ENCODE peak calls at places on chromosomes 7 and 10, in four cellular contexts. One of them, this sample, is unnamed.

GRCh38 chr7:27771111-27771510 is 31.1 kb downstream of the TAX1BP1 start:
- DNase-seq in body of pancreas: no peak
- DNase-seq in psoas muscle: no peak
- DNase-seq in coronary artery: no peak
- DNase-seq in this sample: no peak

GRCh38 chr10:90857635-90858488 is at the start of gene HTR7:
- DNase-seq in coronary artery: no peak
- DNase-seq in psoas muscle: peak
- DNase-seq in body of pancreas: peak
- DNase-seq in this sample: no peak

GRCh38 chr7:79434098-79434497 is 19.4 kb downstream of the MAGI2 start:
- DNase-seq in psoas muscle: no peak
- DNase-seq in coronary artery: no peak
- DNase-seq in body of pancreas: no peak
- DNase-seq in this sample: peak

GRCh38 chr10:44929356-44930113 is 18.4 kb downstream of the TMEM72 start:
- DNase-seq in body of pancreas: no peak
- DNase-seq in psoas muscle: no peak
- DNase-seq in coronary artery: peak
- DNase-seq in this sample: no peak

GRCh38 chr7:44755698-44756627 is 7.3 kb downstream of the ZMIZ2 start:
- DNase-seq in coronary artery: peak
- DNase-seq in psoas muscle: peak
- DNase-seq in body of pancreas: no peak
- DNase-seq in this sample: no peak

GRCh38 chr7:154917214-154918160 is 85.4 kb downstream of the PAXIP1 start:
- DNase-seq in coronary artery: no peak
- DNase-seq in body of pancreas: no peak
- DNase-seq in psoas muscle: no peak
- DNase-seq in this sample: no peak

GRCh38 chr10:68813554-68813953 is 13.8 kb upstream of the STOX1 start:
- DNase-seq in body of pancreas: no peak
- DNase-seq in psoas muscle: no peak
- DNase-seq in coronary artery: no peak
- DNase-seq in this sample: no peak

GRCh38 chr7:95931460-95932232 is 159.3 kb downstream of the DYNC1I1 start:
- DNase-seq in body of pancreas: no peak
- DNase-seq in psoas muscle: no peak
- DNase-seq in coronary artery: no peak
- DNase-seq in this sample: no peak

GRCh38 chr10:29023678-29024077 is 265.2 kb upstream of the LYZL1 start:
- DNase-seq in body of pancreas: no peak
- DNase-seq in coronary artery: no peak
- DNase-seq in psoas muscle: no peak
- DNase-seq in this sample: no peak

GRCh38 chr7:2451171-2452073 is 24.8 kb downstream of the GRIFIN start:
- DNase-seq in psoas muscle: peak
- DNase-seq in coronary artery: no peak
- DNase-seq in body of pancreas: peak
- DNase-seq in this sample: no peak

GRCh38 chr7:66921918-66922486 is 977 bp downstream of the TMEM248 start:
- DNase-seq in body of pancreas: peak
- DNase-seq in psoas muscle: no peak
- DNase-seq in coronary artery: no peak
- DNase-seq in this sample: no peak

GRCh38 chr10:44253769-44254462 is 131.0 kb downstream of the CXCL12 start:
- DNase-seq in coronary artery: no peak
- DNase-seq in psoas muscle: peak
- DNase-seq in body of pancreas: peak
- DNase-seq in this sample: peak

GRCh38 chr10:86688398-86688921 is 20.1 kb downstream of the LDB3 start:
- DNase-seq in psoas muscle: peak
- DNase-seq in body of pancreas: peak
- DNase-seq in coronary artery: no peak
- DNase-seq in this sample: peak

GRCh38 chr7:116354546-116355422 is 144.4 kb downstream of the TES start:
- DNase-seq in psoas muscle: peak
- DNase-seq in body of pancreas: peak
- DNase-seq in coronary artery: peak
- DNase-seq in this sample: peak

GRCh38 chr7:138999414-138999813 is 18.2 kb upstream of the KIAA1549 start:
- DNase-seq in psoas muscle: no peak
- DNase-seq in coronary artery: no peak
- DNase-seq in body of pancreas: no peak
- DNase-seq in this sample: no peak

GRCh38 chr7:29620531-29620930 is 56.9 kb downstream of the PRR15 start:
- DNase-seq in psoas muscle: no peak
- DNase-seq in coronary artery: no peak
- DNase-seq in body of pancreas: no peak
- DNase-seq in this sample: no peak

GRCh38 chr10:74681917-74682627 is 144.3 kb upstream of the KAT6B start:
- DNase-seq in coronary artery: no peak
- DNase-seq in psoas muscle: no peak
- DNase-seq in body of pancreas: no peak
- DNase-seq in this sample: no peak

GRCh38 chr7:32026076-32026425 is 44.2 kb downstream of the PDE1C start:
- DNase-seq in coronary artery: no peak
- DNase-seq in psoas muscle: no peak
- DNase-seq in body of pancreas: no peak
- DNase-seq in this sample: no peak

GRCh38 chr7:1022801-1023465 is 21.4 kb upstream of the GPR146 start:
- DNase-seq in psoas muscle: peak
- DNase-seq in body of pancreas: no peak
- DNase-seq in coronary artery: no peak
- DNase-seq in this sample: no peak

GRCh38 chr10:90674927-90675326 is 182.9 kb downstream of the HTR7 start:
- DNase-seq in body of pancreas: no peak
- DNase-seq in coronary artery: peak
- DNase-seq in psoas muscle: no peak
- DNase-seq in this sample: peak

GRCh38 chr7:26368542-26368941 is 76.9 kb downstream of the SNX10 start:
- DNase-seq in psoas muscle: no peak
- DNase-seq in body of pancreas: no peak
- DNase-seq in coronary artery: no peak
- DNase-seq in this sample: no peak

GRCh38 chr10:103888113-103888841 is 29.7 kb downstream of the STN1 start:
- DNase-seq in body of pancreas: peak
- DNase-seq in psoas muscle: peak
- DNase-seq in coronary artery: peak
- DNase-seq in this sample: peak

GRCh38 chr7:93592588-93593266 is 18.2 kb upstream of the CALCR start:
- DNase-seq in body of pancreas: no peak
- DNase-seq in psoas muscle: no peak
- DNase-seq in coronary artery: no peak
- DNase-seq in this sample: no peak

GRCh38 chr10:17744395-17744841 is 7.6 kb upstream of the TMEM236 start:
- DNase-seq in psoas muscle: no peak
- DNase-seq in body of pancreas: no peak
- DNase-seq in coronary artery: no peak
- DNase-seq in this sample: no peak

GRCh38 chr10:129253551-129254179 is 213.4 kb upstream of the MGMT start:
- DNase-seq in body of pancreas: no peak
- DNase-seq in coronary artery: no peak
- DNase-seq in psoas muscle: no peak
- DNase-seq in this sample: no peak
- H3K4me3 ChIP-seq in body of pancreas: no peak
- H3K4me3 ChIP-seq in coronary artery: no peak
- H3K4me3 ChIP-seq in psoas muscle: no peak
- H3K4me3 ChIP-seq in this sample: no peak

GRCh38 chr10:1962025-1962424 is 224.7 kb upstream of the ADARB2 start:
- DNase-seq in body of pancreas: no peak
- DNase-seq in coronary artery: no peak
- DNase-seq in psoas muscle: no peak
- DNase-seq in this sample: no peak
- TF ChIP-seq CTCF in body of pancreas: no peak
- TF ChIP-seq CTCF in coronary artery: no peak
- TF ChIP-seq CTCF in psoas muscle: no peak
- TF ChIP-seq CTCF in this sample: no peak

DNA sequence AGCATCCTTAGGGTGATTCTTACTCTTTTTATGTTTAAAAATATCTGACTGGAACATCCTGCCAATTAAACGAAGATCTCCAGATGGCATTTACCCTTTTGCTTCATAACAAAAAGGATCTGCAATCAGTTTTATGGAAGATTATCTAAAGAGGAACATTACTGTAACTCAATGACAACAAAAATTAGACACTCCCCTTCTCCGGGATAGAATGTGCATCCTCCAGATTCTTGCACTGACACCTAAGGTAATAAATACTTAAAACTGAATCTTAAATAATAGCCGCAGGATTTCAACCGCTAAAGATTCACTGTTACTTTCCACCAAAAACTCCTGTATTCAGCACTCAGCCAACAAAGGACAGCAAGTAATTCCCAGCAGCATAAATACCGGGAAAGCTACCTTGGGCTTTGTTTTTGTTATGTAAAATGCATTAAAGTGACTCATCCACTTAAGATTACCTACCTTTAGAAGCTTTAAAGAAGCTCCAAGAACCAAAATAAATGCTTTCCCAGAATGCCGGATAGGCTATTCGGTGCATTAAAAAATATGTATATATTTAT is 1.6 kb downstream of the CACNA2D1 start:
- DNase-seq in psoas muscle: no peak
- DNase-seq in body of pancreas: no peak
- DNase-seq in coronary artery: no peak
- DNase-seq in this sample: no peak
- H3K4me3 ChIP-seq in psoas muscle: peak
- H3K4me3 ChIP-seq in body of pancreas: no peak
- H3K4me3 ChIP-seq in coronary artery: peak
- H3K4me3 ChIP-seq in this sample: peak

GRCh38 chr7:50418086-50418515 is 32.0 kb downstream of the FIGNL1 start:
- DNase-seq in psoas muscle: peak
- DNase-seq in body of pancreas: peak
- DNase-seq in coronary artery: no peak
- DNase-seq in this sample: peak
- TF ChIP-seq CTCF in psoas muscle: peak
- TF ChIP-seq CTCF in body of pancreas: peak
- TF ChIP-seq CTCF in coronary artery: peak
- TF ChIP-seq CTCF in this sample: peak

GRCh38 chr7:73427902-73428696 is 5.5 kb upstream of the FZD9 start:
- DNase-seq in psoas muscle: no peak
- DNase-seq in body of pancreas: no peak
- DNase-seq in coronary artery: no peak
- DNase-seq in this sample: no peak

GRCh38 chr7:73425356-73425983 is 8.1 kb upstream of the FZD9 start:
- DNase-seq in coronary artery: no peak
- DNase-seq in body of pancreas: no peak
- DNase-seq in psoas muscle: no peak
- DNase-seq in this sample: no peak

GRCh38 chr7:73423519-73424485 is 9.8 kb upstream of the FZD9 start:
- DNase-seq in psoas muscle: no peak
- DNase-seq in body of pancreas: no peak
- DNase-seq in coronary artery: no peak
- DNase-seq in this sample: no peak

GRCh38 chr7:73426016-73426415 is 7.6 kb upstream of the FZD9 start:
- DNase-seq in psoas muscle: no peak
- DNase-seq in coronary artery: no peak
- DNase-seq in body of pancreas: no peak
- DNase-seq in this sample: no peak

GRCh38 chr7:73424486-73424885 is 9.1 kb upstream of the FZD9 start:
- DNase-seq in body of pancreas: no peak
- DNase-seq in psoas muscle: no peak
- DNase-seq in coronary artery: no peak
- DNase-seq in this sample: no peak
- H3K4me3 ChIP-seq in body of pancreas: no peak
- H3K4me3 ChIP-seq in psoas muscle: peak
- H3K4me3 ChIP-seq in coronary artery: peak
- H3K4me3 ChIP-seq in this sample: no peak

GRCh38 chr7:24820730-24821044 is 63.4 kb upstream of the GSDME start:
- DNase-seq in psoas muscle: no peak
- DNase-seq in coronary artery: no peak
- DNase-seq in body of pancreas: no peak
- DNase-seq in this sample: no peak
- TF ChIP-seq CTCF in psoas muscle: no peak
- TF ChIP-seq CTCF in coronary artery: no peak
- TF ChIP-seq CTCF in body of pancreas: no peak
- TF ChIP-seq CTCF in this sample: no peak

GRCh38 chr7:123201901-123202300 is 2.1 kb upstream of the SLC13A1 start:
- DNase-seq in psoas muscle: no peak
- DNase-seq in body of pancreas: no peak
- DNase-seq in coronary artery: no peak
- DNase-seq in this sample: no peak

GRCh38 chr7:123199869-123200268 is at the start of gene SLC13A1:
- DNase-seq in psoas muscle: no peak
- DNase-seq in body of pancreas: no peak
- DNase-seq in coronary artery: no peak
- DNase-seq in this sample: no peak

GRCh38 chr7:123198668-123199652 is 809 bp downstream of the SLC13A1 start:
- DNase-seq in body of pancreas: peak
- DNase-seq in psoas muscle: no peak
- DNase-seq in coronary artery: no peak
- DNase-seq in this sample: no peak

GRCh38 chr7:123198111-123198510 is 1.7 kb downstream of the SLC13A1 start:
- DNase-seq in body of pancreas: no peak
- DNase-seq in coronary artery: no peak
- DNase-seq in psoas muscle: no peak
- DNase-seq in this sample: no peak
- H3K4me3 ChIP-seq in body of pancreas: no peak
- H3K4me3 ChIP-seq in coronary artery: no peak
- H3K4me3 ChIP-seq in psoas muscle: no peak
- H3K4me3 ChIP-seq in this sample: no peak

DNA sequence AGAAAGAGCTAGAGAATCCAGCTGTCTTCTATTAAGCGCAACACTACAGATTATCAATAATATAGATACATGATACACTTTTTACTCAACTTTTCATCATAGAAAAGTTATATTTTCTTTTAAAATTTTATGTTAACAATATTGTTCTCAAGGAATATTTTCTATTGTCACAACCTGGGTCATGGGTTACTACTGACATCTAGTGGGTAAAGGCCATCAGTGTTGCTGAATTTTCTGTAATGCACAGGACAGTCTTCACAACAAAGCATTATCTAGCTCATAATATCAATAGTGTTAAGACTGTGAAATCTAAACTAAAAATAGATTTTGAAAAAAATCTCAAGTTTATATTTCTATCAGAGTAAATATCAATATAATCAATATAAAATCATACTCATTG is 209.8 kb downstream of the ZNF33B start:
- DNase-seq in coronary artery: no peak
- DNase-seq in psoas muscle: no peak
- DNase-seq in body of pancreas: no peak
- DNase-seq in this sample: no peak
- TF ChIP-seq CTCF in coronary artery: no peak
- TF ChIP-seq CTCF in psoas muscle: peak
- TF ChIP-seq CTCF in body of pancreas: peak
- TF ChIP-seq CTCF in this sample: peak

This sample was measured in AG04450.